ENCODE peak calls at places on chromosomes 5 and 9, in nine cellular contexts. One of them, this sample, is unnamed.

GRCh38 chr5:1524799-1525623 is 1.3 kb upstream of the LPCAT1 start:
- DNase-seq in mesendoderm: no peak
- DNase-seq in iris pigment epithelial cell: no peak
- DNase-seq in NCI-H774: no peak
- DNase-seq in AG08395: no peak
- DNase-seq in NCI-H1048: no peak
- DNase-seq in stimulated activated CD8-positive, alpha-beta memory T cell treated with anti-CD3 and anti-CD28 coated beads, Interleukin-15, amount 100 ng/mL, for 48 hours: no peak
- DNase-seq in RWPE1: no peak
- DNase-seq in epithelial cell of esophagus: no peak
- DNase-seq in this sample: peak

GRCh38 chr5:138696501-138696900 is 56.7 kb upstream of the CTNNA1 start:
- DNase-seq in mesendoderm: no peak
- DNase-seq in iris pigment epithelial cell: peak
- DNase-seq in NCI-H774: no peak
- DNase-seq in AG08395: peak
- DNase-seq in NCI-H1048: no peak
- DNase-seq in stimulated activated CD8-positive, alpha-beta memory T cell treated with anti-CD3 and anti-CD28 coated beads, Interleukin-15, amount 100 ng/mL, for 48 hours: no peak
- DNase-seq in RWPE1: peak
- DNase-seq in epithelial cell of esophagus: peak
- DNase-seq in this sample: no peak

GRCh38 chr5:157222506-157223230 is 42.0 kb downstream of the ITK start:
- DNase-seq in mesendoderm: no peak
- DNase-seq in iris pigment epithelial cell: peak
- DNase-seq in NCI-H774: no peak
- DNase-seq in AG08395: peak
- DNase-seq in NCI-H1048: no peak
- DNase-seq in stimulated activated CD8-positive, alpha-beta memory T cell treated with anti-CD3 and anti-CD28 coated beads, Interleukin-15, amount 100 ng/mL, for 48 hours: no peak
- DNase-seq in RWPE1: no peak
- DNase-seq in epithelial cell of esophagus: no peak
- DNase-seq in this sample: no peak

GRCh38 chr5:9877473-9877872 is 247.3 kb upstream of the TAS2R1 start:
- DNase-seq in mesendoderm: no peak
- DNase-seq in iris pigment epithelial cell: no peak
- DNase-seq in NCI-H774: no peak
- DNase-seq in AG08395: peak
- DNase-seq in NCI-H1048: no peak
- DNase-seq in stimulated activated CD8-positive, alpha-beta memory T cell treated with anti-CD3 and anti-CD28 coated beads, Interleukin-15, amount 100 ng/mL, for 48 hours: no peak
- DNase-seq in RWPE1: no peak
- DNase-seq in epithelial cell of esophagus: no peak
- DNase-seq in this sample: no peak

GRCh38 chr5:24538345-24538744 is 106.4 kb downstream of the CDH10 start:
- DNase-seq in mesendoderm: no peak
- DNase-seq in iris pigment epithelial cell: no peak
- DNase-seq in NCI-H774: no peak
- DNase-seq in AG08395: no peak
- DNase-seq in NCI-H1048: no peak
- DNase-seq in stimulated activated CD8-positive, alpha-beta memory T cell treated with anti-CD3 and anti-CD28 coated beads, Interleukin-15, amount 100 ng/mL, for 48 hours: no peak
- DNase-seq in RWPE1: no peak
- DNase-seq in epithelial cell of esophagus: no peak
- DNase-seq in this sample: no peak

GRCh38 chr5:80141681-80142080 is 106.5 kb downstream of the THBS4 start:
- DNase-seq in mesendoderm: peak
- DNase-seq in iris pigment epithelial cell: no peak
- DNase-seq in NCI-H774: no peak
- DNase-seq in AG08395: peak
- DNase-seq in NCI-H1048: no peak
- DNase-seq in stimulated activated CD8-positive, alpha-beta memory T cell treated with anti-CD3 and anti-CD28 coated beads, Interleukin-15, amount 100 ng/mL, for 48 hours: no peak
- DNase-seq in RWPE1: no peak
- DNase-seq in epithelial cell of esophagus: no peak
- DNase-seq in this sample: no peak

GRCh38 chr5:78509884-78510769 is 138.4 kb downstream of the LHFPL2 start:
- DNase-seq in mesendoderm: peak
- DNase-seq in iris pigment epithelial cell: no peak
- DNase-seq in NCI-H774: peak
- DNase-seq in AG08395: no peak
- DNase-seq in NCI-H1048: no peak
- DNase-seq in stimulated activated CD8-positive, alpha-beta memory T cell treated with anti-CD3 and anti-CD28 coated beads, Interleukin-15, amount 100 ng/mL, for 48 hours: peak
- DNase-seq in RWPE1: no peak
- DNase-seq in epithelial cell of esophagus: peak
- DNase-seq in this sample: peak

GRCh38 chr5:89556215-89557009 is 673.4 kb upstream of the MEF2C start:
- DNase-seq in mesendoderm: no peak
- DNase-seq in iris pigment epithelial cell: peak
- DNase-seq in NCI-H774: no peak
- DNase-seq in AG08395: peak
- DNase-seq in NCI-H1048: no peak
- DNase-seq in stimulated activated CD8-positive, alpha-beta memory T cell treated with anti-CD3 and anti-CD28 coated beads, Interleukin-15, amount 100 ng/mL, for 48 hours: no peak
- DNase-seq in RWPE1: peak
- DNase-seq in epithelial cell of esophagus: peak
- DNase-seq in this sample: no peak

GRCh38 chr9:8261737-8262136 is 462.2 kb upstream of the DMAC1 start:
- DNase-seq in mesendoderm: no peak
- DNase-seq in iris pigment epithelial cell: no peak
- DNase-seq in NCI-H774: no peak
- DNase-seq in AG08395: no peak
- DNase-seq in NCI-H1048: no peak
- DNase-seq in stimulated activated CD8-positive, alpha-beta memory T cell treated with anti-CD3 and anti-CD28 coated beads, Interleukin-15, amount 100 ng/mL, for 48 hours: no peak
- DNase-seq in RWPE1: no peak
- DNase-seq in epithelial cell of esophagus: no peak
- DNase-seq in this sample: no peak

GRCh38 chr5:147805030-147805454 is 22.5 kb upstream of the JAKMIP2 start:
- DNase-seq in mesendoderm: no peak
- DNase-seq in iris pigment epithelial cell: no peak
- DNase-seq in NCI-H774: no peak
- DNase-seq in AG08395: no peak
- DNase-seq in NCI-H1048: peak
- DNase-seq in stimulated activated CD8-positive, alpha-beta memory T cell treated with anti-CD3 and anti-CD28 coated beads, Interleukin-15, amount 100 ng/mL, for 48 hours: no peak
- DNase-seq in RWPE1: no peak
- DNase-seq in epithelial cell of esophagus: peak
- DNase-seq in this sample: no peak

GRCh38 chr9:128103589-128103962 is 24.0 kb downstream of the PTGES2 start:
- DNase-seq in mesendoderm: peak
- DNase-seq in iris pigment epithelial cell: no peak
- DNase-seq in NCI-H774: no peak
- DNase-seq in AG08395: no peak
- DNase-seq in NCI-H1048: no peak
- DNase-seq in stimulated activated CD8-positive, alpha-beta memory T cell treated with anti-CD3 and anti-CD28 coated beads, Interleukin-15, amount 100 ng/mL, for 48 hours: no peak
- DNase-seq in RWPE1: no peak
- DNase-seq in epithelial cell of esophagus: no peak
- DNase-seq in this sample: no peak

GRCh38 chr5:5575461-5575860 is 153.0 kb downstream of the ICE1 start:
- DNase-seq in mesendoderm: no peak
- DNase-seq in iris pigment epithelial cell: no peak
- DNase-seq in NCI-H774: no peak
- DNase-seq in AG08395: no peak
- DNase-seq in NCI-H1048: no peak
- DNase-seq in stimulated activated CD8-positive, alpha-beta memory T cell treated with anti-CD3 and anti-CD28 coated beads, Interleukin-15, amount 100 ng/mL, for 48 hours: no peak
- DNase-seq in RWPE1: no peak
- DNase-seq in epithelial cell of esophagus: no peak
- DNase-seq in this sample: no peak

GRCh38 chr9:126420643-126421564 is 94.3 kb downstream of the MVB12B start:
- DNase-seq in mesendoderm: peak
- DNase-seq in iris pigment epithelial cell: peak
- DNase-seq in NCI-H774: peak
- DNase-seq in AG08395: no peak
- DNase-seq in NCI-H1048: no peak
- DNase-seq in stimulated activated CD8-positive, alpha-beta memory T cell treated with anti-CD3 and anti-CD28 coated beads, Interleukin-15, amount 100 ng/mL, for 48 hours: no peak
- DNase-seq in RWPE1: peak
- DNase-seq in epithelial cell of esophagus: peak
- DNase-seq in this sample: no peak

GRCh38 chr9:111744363-111744762 is 50.4 kb downstream of the SHOC1 start:
- DNase-seq in mesendoderm: no peak
- DNase-seq in iris pigment epithelial cell: no peak
- DNase-seq in NCI-H774: no peak
- DNase-seq in AG08395: no peak
- DNase-seq in NCI-H1048: no peak
- DNase-seq in stimulated activated CD8-positive, alpha-beta memory T cell treated with anti-CD3 and anti-CD28 coated beads, Interleukin-15, amount 100 ng/mL, for 48 hours: no peak
- DNase-seq in RWPE1: no peak
- DNase-seq in epithelial cell of esophagus: no peak
- DNase-seq in this sample: no peak

GRCh38 chr5:153256-153655 is 38.0 kb upstream of the LRRC14B start:
- DNase-seq in mesendoderm: no peak
- DNase-seq in iris pigment epithelial cell: no peak
- DNase-seq in NCI-H774: no peak
- DNase-seq in AG08395: peak
- DNase-seq in NCI-H1048: no peak
- DNase-seq in stimulated activated CD8-positive, alpha-beta memory T cell treated with anti-CD3 and anti-CD28 coated beads, Interleukin-15, amount 100 ng/mL, for 48 hours: no peak
- DNase-seq in RWPE1: no peak
- DNase-seq in epithelial cell of esophagus: peak
- DNase-seq in this sample: no peak

GRCh38 chr9:121450241-121450640 is 49.4 kb downstream of the GGTA1 start:
- DNase-seq in mesendoderm: no peak
- DNase-seq in iris pigment epithelial cell: no peak
- DNase-seq in NCI-H774: peak
- DNase-seq in AG08395: no peak
- DNase-seq in NCI-H1048: no peak
- DNase-seq in stimulated activated CD8-positive, alpha-beta memory T cell treated with anti-CD3 and anti-CD28 coated beads, Interleukin-15, amount 100 ng/mL, for 48 hours: no peak
- DNase-seq in RWPE1: no peak
- DNase-seq in epithelial cell of esophagus: no peak
- DNase-seq in this sample: no peak

GRCh38 chr9:125634040-125634717 is 72.8 kb downstream of the MAPKAP1 start:
- DNase-seq in mesendoderm: no peak
- DNase-seq in iris pigment epithelial cell: peak
- DNase-seq in NCI-H774: no peak
- DNase-seq in AG08395: no peak
- DNase-seq in NCI-H1048: no peak
- DNase-seq in stimulated activated CD8-positive, alpha-beta memory T cell treated with anti-CD3 and anti-CD28 coated beads, Interleukin-15, amount 100 ng/mL, for 48 hours: no peak
- DNase-seq in RWPE1: peak
- DNase-seq in epithelial cell of esophagus: peak
- DNase-seq in this sample: no peak

GRCh38 chr5:127961764-127962148 is 121.8 kb upstream of the SLC12A2 start:
- DNase-seq in mesendoderm: no peak
- DNase-seq in iris pigment epithelial cell: no peak
- DNase-seq in NCI-H774: no peak
- DNase-seq in AG08395: no peak
- DNase-seq in NCI-H1048: no peak
- DNase-seq in stimulated activated CD8-positive, alpha-beta memory T cell treated with anti-CD3 and anti-CD28 coated beads, Interleukin-15, amount 100 ng/mL, for 48 hours: no peak
- DNase-seq in RWPE1: no peak
- DNase-seq in epithelial cell of esophagus: no peak
- DNase-seq in this sample: no peak

GRCh38 chr9:130588416-130588815 is 9.0 kb downstream of the FUBP3 start:
- DNase-seq in mesendoderm: no peak
- DNase-seq in iris pigment epithelial cell: no peak
- DNase-seq in NCI-H774: no peak
- DNase-seq in AG08395: no peak
- DNase-seq in NCI-H1048: no peak
- DNase-seq in stimulated activated CD8-positive, alpha-beta memory T cell treated with anti-CD3 and anti-CD28 coated beads, Interleukin-15, amount 100 ng/mL, for 48 hours: no peak
- DNase-seq in RWPE1: no peak
- DNase-seq in epithelial cell of esophagus: no peak
- DNase-seq in this sample: no peak

GRCh38 chr9:110655723-110656641 is 12.6 kb upstream of the MUSK start:
- DNase-seq in mesendoderm: no peak
- DNase-seq in iris pigment epithelial cell: peak
- DNase-seq in NCI-H774: no peak
- DNase-seq in AG08395: peak
- DNase-seq in NCI-H1048: no peak
- DNase-seq in stimulated activated CD8-positive, alpha-beta memory T cell treated with anti-CD3 and anti-CD28 coated beads, Interleukin-15, amount 100 ng/mL, for 48 hours: no peak
- DNase-seq in RWPE1: peak
- DNase-seq in epithelial cell of esophagus: no peak
- DNase-seq in this sample: no peak